ENCODE peak calls at places on chromosomes 13 and 19, in six cellular contexts. One of them, this sample, is unnamed.

GRCh38 chr19:18915639-18916038 is 3.5 kb downstream of the COPE start:
- DNase-seq in activated T-helper 9 cell treated with anti-CD3 and anti-CD28 coated beads, Interleukin-2, amount 50 U/mL, for 16 hours: no peak
- DNase-seq in effector memory CD8-positive, alpha-beta T cell: no peak
- DNase-seq in CD8-positive, alpha-beta T cell: no peak
- DNase-seq in PC-3: peak
- DNase-seq in M059J: peak
- DNase-seq in this sample: peak

GRCh38 chr13:75372923-75373841 is 108.8 kb downstream of the TBC1D4 start:
- DNase-seq in PC-3: no peak
- DNase-seq in activated T-helper 9 cell treated with anti-CD3 and anti-CD28 coated beads, Interleukin-2, amount 50 U/mL, for 16 hours: no peak
- DNase-seq in CD8-positive, alpha-beta T cell: no peak
- DNase-seq in effector memory CD8-positive, alpha-beta T cell: no peak
- DNase-seq in M059J: no peak
- DNase-seq in this sample: no peak

GRCh38 chr13:98656223-98656622 is 79.3 kb upstream of the STK24 start:
- DNase-seq in CD8-positive, alpha-beta T cell: no peak
- DNase-seq in effector memory CD8-positive, alpha-beta T cell: no peak
- DNase-seq in PC-3: no peak
- DNase-seq in M059J: no peak
- DNase-seq in activated T-helper 9 cell treated with anti-CD3 and anti-CD28 coated beads, Interleukin-2, amount 50 U/mL, for 16 hours: no peak
- DNase-seq in this sample: no peak

GRCh38 chr19:47323872-47324271 is 8.1 kb upstream of the C5AR2 start:
- DNase-seq in PC-3: no peak
- DNase-seq in CD8-positive, alpha-beta T cell: no peak
- DNase-seq in effector memory CD8-positive, alpha-beta T cell: no peak
- DNase-seq in activated T-helper 9 cell treated with anti-CD3 and anti-CD28 coated beads, Interleukin-2, amount 50 U/mL, for 16 hours: no peak
- DNase-seq in M059J: no peak
- DNase-seq in this sample: no peak

GRCh38 chr13:27924529-27925141 is 4.8 kb downstream of the PDX1 start:
- DNase-seq in M059J: no peak
- DNase-seq in effector memory CD8-positive, alpha-beta T cell: no peak
- DNase-seq in activated T-helper 9 cell treated with anti-CD3 and anti-CD28 coated beads, Interleukin-2, amount 50 U/mL, for 16 hours: no peak
- DNase-seq in PC-3: no peak
- DNase-seq in CD8-positive, alpha-beta T cell: no peak
- DNase-seq in this sample: no peak

GRCh38 chr19:37361994-37362393 is 8.9 kb upstream of the ZNF527 start:
- DNase-seq in CD8-positive, alpha-beta T cell: no peak
- DNase-seq in activated T-helper 9 cell treated with anti-CD3 and anti-CD28 coated beads, Interleukin-2, amount 50 U/mL, for 16 hours: no peak
- DNase-seq in PC-3: no peak
- DNase-seq in effector memory CD8-positive, alpha-beta T cell: no peak
- DNase-seq in M059J: no peak
- DNase-seq in this sample: no peak

GRCh38 chr19:56687036-56687435 is 15.5 kb upstream of the ZNF835 start:
- DNase-seq in activated T-helper 9 cell treated with anti-CD3 and anti-CD28 coated beads, Interleukin-2, amount 50 U/mL, for 16 hours: no peak
- DNase-seq in PC-3: peak
- DNase-seq in CD8-positive, alpha-beta T cell: no peak
- DNase-seq in M059J: peak
- DNase-seq in effector memory CD8-positive, alpha-beta T cell: no peak
- DNase-seq in this sample: no peak

GRCh38 chr13:29937836-29938235 is 87.4 kb upstream of the UBL3 start:
- DNase-seq in PC-3: no peak
- DNase-seq in CD8-positive, alpha-beta T cell: peak
- DNase-seq in M059J: no peak
- DNase-seq in effector memory CD8-positive, alpha-beta T cell: peak
- DNase-seq in activated T-helper 9 cell treated with anti-CD3 and anti-CD28 coated beads, Interleukin-2, amount 50 U/mL, for 16 hours: no peak
- DNase-seq in this sample: no peak

GRCh38 chr19:422213-422916 is 13.4 kb upstream of the C2CD4C start:
- DNase-seq in CD8-positive, alpha-beta T cell: no peak
- DNase-seq in M059J: no peak
- DNase-seq in PC-3: no peak
- DNase-seq in effector memory CD8-positive, alpha-beta T cell: no peak
- DNase-seq in activated T-helper 9 cell treated with anti-CD3 and anti-CD28 coated beads, Interleukin-2, amount 50 U/mL, for 16 hours: no peak
- DNase-seq in this sample: no peak

GRCh38 chr13:64293923-64294322 is 2878.3 kb upstream of the PCDH20 start:
- DNase-seq in M059J: no peak
- DNase-seq in PC-3: peak
- DNase-seq in activated T-helper 9 cell treated with anti-CD3 and anti-CD28 coated beads, Interleukin-2, amount 50 U/mL, for 16 hours: no peak
- DNase-seq in CD8-positive, alpha-beta T cell: no peak
- DNase-seq in effector memory CD8-positive, alpha-beta T cell: no peak
- DNase-seq in this sample: no peak

GRCh38 chr13:108789476-108789875 is 160.1 kb downstream of the MYO16 start:
- DNase-seq in activated T-helper 9 cell treated with anti-CD3 and anti-CD28 coated beads, Interleukin-2, amount 50 U/mL, for 16 hours: no peak
- DNase-seq in PC-3: no peak
- DNase-seq in M059J: no peak
- DNase-seq in CD8-positive, alpha-beta T cell: no peak
- DNase-seq in effector memory CD8-positive, alpha-beta T cell: no peak
- DNase-seq in this sample: no peak

This sample was measured in 8988T.